ENCODE peak calls at places on chromosomes 12 and 14, in four cellular contexts. One of them, this sample, is unnamed.
A peak's percentile ranks its signal among the peaks of the same experiment; 100 is the strongest.

GRCh38 chr14:105845725-105846309 is 319.4 kb downstream of the TMEM121 start:
- DNase-seq in retinal pigment epithelial cell: no peak
- DNase-seq in right atrium auricular region: peak; percentile 40
- DNase-seq in AG04449: no peak
- DNase-seq in this sample: no peak

GRCh38 chr12:613996-614726 is 49.1 kb downstream of the NINJ2 start:
- DNase-seq in retinal pigment epithelial cell: no peak
- DNase-seq in right atrium auricular region: no peak
- DNase-seq in AG04449: no peak
- DNase-seq in this sample: no peak

GRCh38 chr14:44945264-44945663 is 16.5 kb downstream of the KLHL28 start:
- DNase-seq in retinal pigment epithelial cell: no peak
- DNase-seq in right atrium auricular region: no peak
- DNase-seq in AG04449: peak; percentile 87
- DNase-seq in this sample: no peak

GRCh38 chr12:9364224-9365176 is 156.3 kb upstream of the PZP start:
- DNase-seq in retinal pigment epithelial cell: no peak
- DNase-seq in right atrium auricular region: no peak
- DNase-seq in AG04449: peak; percentile 38
- DNase-seq in this sample: no peak

GRCh38 chr12:112824166-112824565 is 32.6 kb downstream of the RPH3A start:
- DNase-seq in retinal pigment epithelial cell: no peak
- DNase-seq in right atrium auricular region: no peak
- DNase-seq in AG04449: no peak
- DNase-seq in this sample: no peak

GRCh38 chr12:76268267-76268666 is 79.9 kb downstream of the BBS10 start:
- DNase-seq in retinal pigment epithelial cell: no peak
- DNase-seq in right atrium auricular region: no peak
- DNase-seq in AG04449: no peak
- DNase-seq in this sample: no peak

GRCh38 chr12:122203301-122203967 is at the start of gene B3GNT4:
- DNase-seq in retinal pigment epithelial cell: no peak
- DNase-seq in right atrium auricular region: no peak
- DNase-seq in AG04449: no peak
- DNase-seq in this sample: peak; percentile 51

GRCh38 chr12:47393403-47393790 is 312.4 kb downstream of the RPAP3 start:
- DNase-seq in retinal pigment epithelial cell: no peak
- DNase-seq in right atrium auricular region: no peak
- DNase-seq in AG04449: no peak
- DNase-seq in this sample: no peak

GRCh38 chr14:61246721-61247120 is 34.4 kb downstream of the TMEM30B start:
- DNase-seq in retinal pigment epithelial cell: no peak
- DNase-seq in right atrium auricular region: no peak
- DNase-seq in AG04449: no peak
- DNase-seq in this sample: no peak

GRCh38 chr14:87705439-87705896 is 287.5 kb downstream of the GALC start:
- DNase-seq in retinal pigment epithelial cell: no peak
- DNase-seq in right atrium auricular region: no peak
- DNase-seq in AG04449: no peak
- DNase-seq in this sample: no peak

GRCh38 chr12:103652808-103653207 is 65.7 kb downstream of the STAB2 start:
- DNase-seq in retinal pigment epithelial cell: no peak
- DNase-seq in right atrium auricular region: no peak
- DNase-seq in AG04449: no peak
- DNase-seq in this sample: no peak

GRCh38 chr14:35389315-35389667 is 15.3 kb downstream of the NFKBIA start:
- DNase-seq in retinal pigment epithelial cell: no peak
- DNase-seq in right atrium auricular region: no peak
- DNase-seq in AG04449: no peak
- DNase-seq in this sample: no peak

GRCh38 chr12:129520736-129521135 is 383.1 kb downstream of the TMEM132D start:
- DNase-seq in retinal pigment epithelial cell: no peak
- DNase-seq in right atrium auricular region: no peak
- DNase-seq in AG04449: no peak
- DNase-seq in this sample: no peak

GRCh38 chr12:127052491-127053232 is 1214.3 kb upstream of the TMEM132C start:
- DNase-seq in retinal pigment epithelial cell: no peak
- DNase-seq in right atrium auricular region: no peak
- DNase-seq in AG04449: no peak
- DNase-seq in this sample: no peak

GRCh38 chr12:75672212-75672611 is 160.8 kb upstream of the KRR1 start:
- DNase-seq in retinal pigment epithelial cell: no peak
- DNase-seq in right atrium auricular region: no peak
- DNase-seq in AG04449: no peak
- DNase-seq in this sample: no peak

GRCh38 chr14:81231540-81231939 is 10.8 kb upstream of the GTF2A1 start:
- DNase-seq in retinal pigment epithelial cell: no peak
- DNase-seq in right atrium auricular region: no peak
- DNase-seq in AG04449: no peak
- DNase-seq in this sample: no peak

GRCh38 chr14:105182296-105183020 is 1.3 kb upstream of the NUDT14 start:
- DNase-seq in retinal pigment epithelial cell: no peak
- DNase-seq in right atrium auricular region: no peak
- DNase-seq in AG04449: no peak
- DNase-seq in this sample: no peak

GRCh38 chr14:53113992-53114391 is 39.1 kb downstream of the DDHD1 start:
- DNase-seq in retinal pigment epithelial cell: no peak
- DNase-seq in right atrium auricular region: no peak
- DNase-seq in AG04449: no peak
- DNase-seq in this sample: no peak

GRCh38 chr12:98470469-98471082 is 44.8 kb upstream of the TMPO start:
- DNase-seq in retinal pigment epithelial cell: no peak
- DNase-seq in right atrium auricular region: peak; percentile 28
- DNase-seq in AG04449: no peak
- DNase-seq in this sample: no peak

GRCh38 chr12:104605685-104606084 is 148.9 kb downstream of the CHST11 start:
- DNase-seq in retinal pigment epithelial cell: no peak
- DNase-seq in right atrium auricular region: peak; percentile 86
- DNase-seq in AG04449: no peak
- DNase-seq in this sample: no peak

GRCh38 chr14:49677643-49678042 is 10.4 kb downstream of the POLE2 start:
- DNase-seq in retinal pigment epithelial cell: no peak
- DNase-seq in right atrium auricular region: no peak
- DNase-seq in AG04449: no peak
- DNase-seq in this sample: no peak

GRCh38 chr12:46855760-46856159 is 30.0 kb upstream of the SLC38A4 start:
- DNase-seq in retinal pigment epithelial cell: no peak
- DNase-seq in right atrium auricular region: no peak
- DNase-seq in AG04449: no peak
- DNase-seq in this sample: no peak

GRCh38 chr14:44417809-44418208 is 89.3 kb downstream of the FSCB start:
- DNase-seq in retinal pigment epithelial cell: no peak
- DNase-seq in right atrium auricular region: no peak
- DNase-seq in AG04449: no peak
- DNase-seq in this sample: no peak

GRCh38 chr12:121800694-121801600 is 2.9 kb upstream of the SETD1B start:
- DNase-seq in retinal pigment epithelial cell: no peak
- DNase-seq in right atrium auricular region: peak; percentile 86
- DNase-seq in AG04449: no peak
- DNase-seq in this sample: peak; percentile 61

GRCh38 chr12:119096429-119097202 is 82.1 kb upstream of the HSPB8 start:
- DNase-seq in retinal pigment epithelial cell: no peak
- DNase-seq in right atrium auricular region: no peak
- DNase-seq in AG04449: no peak
- DNase-seq in this sample: no peak

GRCh38 chr12:124608451-124608870 is 41.0 kb upstream of the NCOR2 start:
- DNase-seq in retinal pigment epithelial cell: no peak
- DNase-seq in right atrium auricular region: no peak
- DNase-seq in AG04449: no peak
- DNase-seq in this sample: no peak

GRCh38 chr14:94867931-94868597 is 98.2 kb upstream of the GSC start:
- DNase-seq in retinal pigment epithelial cell: no peak
- DNase-seq in right atrium auricular region: no peak
- DNase-seq in AG04449: no peak
- DNase-seq in this sample: no peak

GRCh38 chr12:40921563-40922163 is 229.4 kb downstream of the CNTN1 start:
- DNase-seq in retinal pigment epithelial cell: no peak
- DNase-seq in right atrium auricular region: no peak
- DNase-seq in AG04449: no peak
- DNase-seq in this sample: no peak

GRCh38 chr14:21308479-21309237 is 28.8 kb downstream of the RPGRIP1 start:
- DNase-seq in retinal pigment epithelial cell: peak; percentile 90
- DNase-seq in right atrium auricular region: peak; percentile 79
- DNase-seq in AG04449: no peak
- DNase-seq in this sample: peak; percentile 45

GRCh38 chr14:101330416-101331140 is 230.7 kb upstream of the DIO3 start:
- DNase-seq in retinal pigment epithelial cell: no peak
- DNase-seq in right atrium auricular region: no peak
- DNase-seq in AG04449: no peak
- DNase-seq in this sample: no peak

GRCh38 chr12:115155665-115156645 is 472.0 kb upstream of the TBX3 start:
- DNase-seq in retinal pigment epithelial cell: no peak
- DNase-seq in right atrium auricular region: no peak
- DNase-seq in AG04449: peak; percentile 61
- DNase-seq in this sample: no peak

GRCh38 chr12:104280703-104281458 is 22.7 kb upstream of the EID3 start:
- DNase-seq in retinal pigment epithelial cell: peak; percentile 66
- DNase-seq in right atrium auricular region: no peak
- DNase-seq in AG04449: peak; percentile 90
- DNase-seq in this sample: no peak

GRCh38 chr12:111777345-111778045 is 10.8 kb downstream of the ALDH2 start:
- DNase-seq in retinal pigment epithelial cell: no peak
- DNase-seq in right atrium auricular region: no peak
- DNase-seq in AG04449: no peak
- DNase-seq in this sample: no peak

GRCh38 chr14:105315211-105315721 is 718 bp downstream of the PACS2 start:
- DNase-seq in retinal pigment epithelial cell: no peak
- DNase-seq in right atrium auricular region: peak; percentile 63
- DNase-seq in AG04449: no peak
- DNase-seq in this sample: peak; percentile 53

GRCh38 chr12:109304485-109304884 is 4.6 kb downstream of the FOXN4 start:
- DNase-seq in retinal pigment epithelial cell: no peak
- DNase-seq in right atrium auricular region: no peak
- DNase-seq in AG04449: no peak
- DNase-seq in this sample: no peak

GRCh38 chr12:29695026-29695425 is 88.7 kb downstream of the TMTC1 start:
- DNase-seq in retinal pigment epithelial cell: no peak
- DNase-seq in right atrium auricular region: no peak
- DNase-seq in AG04449: no peak
- DNase-seq in this sample: no peak

GRCh38 chr12:64840949-64841717 is 16.7 kb downstream of the TBC1D30 start:
- DNase-seq in retinal pigment epithelial cell: no peak
- DNase-seq in right atrium auricular region: no peak
- DNase-seq in AG04449: no peak
- DNase-seq in this sample: no peak